ENCODE peak calls at places on chromosomes 4 and X, in seven cellular contexts. E is SK-N-SH, G is K562, T is HepG2, L is GM12878, O is GM12892, J is H1. K is an unnamed sample.

GRCh38 chr4:151948351-151949016 is 187.7 kb upstream of the GATB start:
- DNase-seq in E (no peak), L (no peak), T (no peak), O (no peak), G (no peak), J (no peak), K (no peak)

GRCh38 chr4:129532573-129532972 is 436.6 kb downstream of the C4orf33 start:
- DNase-seq in E (no peak), T (no peak), G (no peak), O (no peak), L (no peak), J (no peak), K (no peak)

GRCh38 chr4:87108142-87108546 is 112.3 kb downstream of the KLHL8 start:
- DNase-seq in T (no peak), E (peak), J (no peak), G (no peak), O (no peak), L (no peak), K (no peak)

GRCh38 chrX:154649864-154650510 is 3.4 kb downstream of the CTAG2 start:
- DNase-seq in L (no peak), E (no peak), G (no peak), O (no peak), T (no peak), J (no peak), K (no peak)

GRCh38 chr4:108155373-108155772 is 13.4 kb downstream of the LEF1 start:
- DNase-seq in T (no peak), J (no peak), G (no peak), O (no peak), L (no peak), E (no peak), K (no peak)

GRCh38 chrX:135389717-135390116 is 32.0 kb upstream of the SMIM10L2A start:
- DNase-seq in E (no peak), T (peak), O (no peak), G (no peak), L (no peak), J (peak), K (no peak)

GRCh38 chrX:53831662-53832635 is 145.4 kb upstream of the HUWE1 start:
- DNase-seq in J (no peak), L (peak), T (peak), E (peak), O (no peak), G (peak), K (peak)

GRCh38 chr4:105548483-105548882 is 3.9 kb upstream of the ARHGEF38 start:
- DNase-seq in T (no peak), G (no peak), O (no peak), L (no peak), E (no peak), J (no peak), K (no peak)

GRCh38 chrX:89053223-89053622 is 306.2 kb downstream of the CPXCR1 start:
- DNase-seq in G (no peak), L (no peak), O (no peak), J (no peak), T (no peak), E (no peak), K (no peak)

GRCh38 chrX:29466441-29466840 is 748.9 kb upstream of the MAGEB2 start:
- DNase-seq in E (no peak), L (no peak), T (no peak), J (no peak), O (no peak), G (no peak), K (no peak)

GRCh38 chrX:131821945-131822622 is 201.0 kb upstream of the STK26 start:
- DNase-seq in G (no peak), L (peak), T (no peak), O (no peak), J (no peak), E (peak), K (no peak)

GRCh38 chr4:38190717-38191178 is 230.6 kb downstream of the PTTG2 start:
- DNase-seq in J (no peak), T (no peak), O (no peak), E (peak), G (no peak), L (no peak), K (no peak)

GRCh38 chrX:19954707-19955106 is 36.2 kb downstream of the BCLAF3 start:
- DNase-seq in L (no peak), T (no peak), E (no peak), O (no peak), J (no peak), G (no peak), K (no peak)

GRCh38 chrX:55867254-55867653 is 149.7 kb downstream of the RRAGB start:
- DNase-seq in J (no peak), T (no peak), L (peak), E (no peak), G (no peak), O (no peak), K (no peak)

GRCh38 chrX:22194207-22194606 is 78.5 kb upstream of the CBLL2 start:
- DNase-seq in J (no peak), O (no peak), T (no peak), G (no peak), L (no peak), E (no peak), K (no peak)

GRCh38 chr4:159520074-159520473 is 417.2 kb downstream of the RAPGEF2 start:
- DNase-seq in L (no peak), J (no peak), E (no peak), O (no peak), T (no peak), G (no peak), K (no peak)

GRCh38 chr4:113256946-113257345 is 207.5 kb downstream of the ANK2 start:
- DNase-seq in J (no peak), T (no peak), L (no peak), E (no peak), O (no peak), G (no peak), K (no peak)

GRCh38 chrX:41684138-41684537 is 4.6 kb upstream of the GPR34 start:
- DNase-seq in L (no peak), O (no peak), G (no peak), J (no peak), E (no peak), T (no peak), K (no peak)

GRCh38 chrX:84709987-84710386 is 207.7 kb upstream of the HDX start:
- DNase-seq in E (no peak), O (no peak), T (no peak), L (no peak), J (no peak), G (no peak), K (no peak)

GRCh38 chr4:180148737-180149136 is 2094.5 kb upstream of the TENM3 start:
- DNase-seq in E (no peak), G (no peak), J (no peak), T (no peak), O (no peak), L (no peak), K (no peak)

GRCh38 chr4:14783011-14783877 is 219.0 kb upstream of the CPEB2 start:
- DNase-seq in L (peak), T (no peak), G (no peak), E (no peak), O (no peak), J (no peak), K (no peak)

GRCh38 chr4:6282247-6282646 is 12.6 kb downstream of the WFS1 start:
- DNase-seq in E (no peak), T (no peak), J (no peak), G (no peak), O (no peak), L (no peak), K (no peak)

GRCh38 chrX:149541521-149542047 is 772 bp downstream of the EOLA1 start:
- DNase-seq in L (no peak), E (no peak), O (no peak), G (peak), J (no peak), T (no peak), K (no peak)

GRCh38 chr4:2691313-2691712 is 64.8 kb downstream of the TNIP2 start:
- DNase-seq in L (no peak), J (no peak), G (no peak), E (no peak), O (no peak), T (no peak), K (no peak)

GRCh38 chrX:46642145-46642544 is 68.6 kb downstream of the CHST7 start:
- DNase-seq in T (peak), J (no peak), O (no peak), L (no peak), G (no peak), E (peak), K (no peak)

GRCh38 chr4:37882665-37883296 is 8.1 kb upstream of the TBC1D1 start:
- DNase-seq in J (no peak), O (no peak), E (no peak), L (no peak), T (no peak), G (no peak), K (no peak)

GRCh38 chr4:77123403-77123802 is 33.6 kb upstream of the CCNG2 start:
- DNase-seq in T (no peak), E (no peak), G (no peak), J (no peak), O (no peak), L (no peak), K (no peak)

GRCh38 chr4:29717658-29718057 is 1002.5 kb upstream of the PCDH7 start:
- DNase-seq in T (no peak), E (no peak), O (no peak), J (no peak), G (no peak), L (no peak), K (no peak)

GRCh38 chr4:151169223-151169622 is 69.8 kb downstream of the RPS3A start:
- DNase-seq in O (no peak), G (no peak), L (no peak), J (no peak), E (peak), T (no peak), K (no peak)

GRCh38 chr4:151865327-151865726 is 104.5 kb upstream of the GATB start:
- DNase-seq in O (no peak), E (peak), L (no peak), T (no peak), G (no peak), J (no peak), K (no peak)

GRCh38 chr4:6765703-6766102 is 16.8 kb upstream of the KIAA0232 start:
- DNase-seq in J (no peak), T (no peak), E (no peak), G (no peak), O (no peak), L (no peak), K (no peak)

GRCh38 chr4:128354205-128354821 is 66.7 kb upstream of the PGRMC2 start:
- DNase-seq in G (no peak), J (no peak), O (no peak), E (peak), L (no peak), T (peak), K (no peak)

GRCh38 chr4:121594796-121595526 is 101.8 kb downstream of the ANXA5 start:
- DNase-seq in G (no peak), E (no peak), O (no peak), L (no peak), T (no peak), J (no peak), K (no peak)

GRCh38 chrX:132409780-132410556 is 78.9 kb downstream of the MBNL3 start:
- DNase-seq in E (no peak), G (no peak), J (no peak), T (no peak), O (no peak), L (no peak), K (no peak)

GRCh38 chr4:8163026-8163425 is 4.4 kb upstream of the ABLIM2 start:
- DNase-seq in G (no peak), L (no peak), E (no peak), J (no peak), O (no peak), T (no peak), K (no peak)

GRCh38 chr4:7719354-7720174 is 220.1 kb downstream of the AFAP1 start:
- DNase-seq in L (no peak), G (peak), T (peak), J (peak), E (peak), O (peak), K (peak)

GRCh38 chr4:81789741-81790402 is 318.2 kb upstream of the RASGEF1B start:
- DNase-seq in L (no peak), T (no peak), O (no peak), J (no peak), G (no peak), E (no peak), K (no peak)

GRCh38 chrX:129512409-129512808 is 10.9 kb downstream of the SMARCA1 start:
- DNase-seq in E (no peak), O (no peak), G (no peak), J (no peak), T (no peak), L (no peak), K (no peak)

GRCh38 chrX:129511689-129512088 is 11.6 kb downstream of the SMARCA1 start:
- DNase-seq in L (no peak), T (peak), E (no peak), J (no peak), O (no peak), G (no peak), K (no peak)

GRCh38 chrX:129510331-129510730 is 13.0 kb downstream of the SMARCA1 start:
- DNase-seq in L (no peak), G (no peak), J (no peak), O (no peak), E (no peak), T (peak), K (no peak)
- TF ChIP-seq TAF1 in L (no peak), G (no peak), J (no peak), O (no peak), E (no peak), T (no peak), K (no peak)

DNA sequence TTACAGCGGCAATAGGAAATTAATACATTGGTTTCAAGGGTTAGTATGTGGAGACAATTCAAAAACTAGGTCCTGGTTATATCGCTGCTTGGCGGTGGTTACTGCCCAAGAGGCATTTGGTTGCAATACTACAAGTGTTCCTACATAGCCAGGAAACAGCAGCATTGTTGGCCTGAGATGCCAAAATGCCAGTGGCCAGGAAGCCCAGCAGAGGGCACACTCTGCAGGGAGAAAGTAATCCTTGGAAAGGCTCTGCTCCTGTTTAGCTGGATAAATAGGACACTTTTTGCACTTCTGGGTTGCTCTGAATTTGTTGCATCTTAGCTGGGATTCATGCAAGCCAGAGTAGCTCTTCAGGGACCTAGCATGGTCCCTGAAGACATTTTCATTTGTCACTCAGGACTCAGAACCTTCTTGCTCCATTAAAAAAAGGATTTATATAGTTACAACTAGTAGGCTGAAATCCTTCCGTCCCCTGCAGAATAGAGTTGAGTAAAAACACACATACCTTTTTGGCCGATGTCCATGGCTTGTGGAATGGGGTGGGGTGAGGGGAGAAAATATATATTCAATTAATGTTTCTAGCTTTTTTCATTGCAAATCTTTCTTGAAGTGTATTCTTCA is 8.1 kb upstream of the GPR119 start:
- DNase-seq in G (no peak), O (no peak), T (peak), J (peak), E (peak), L (no peak), K (no peak)
- TF ChIP-seq TAF1 in G (no peak), O (no peak), T (no peak), J (no peak), E (no peak), L (no peak), K (no peak)

GRCh38 chr4:24894846-24895245 is 18.0 kb downstream of the CCDC149 start:
- DNase-seq in T (no peak), G (no peak), L (no peak), J (no peak), E (no peak), O (no peak), K (no peak)

GRCh38 chr4:24896056-24896455 is 16.8 kb downstream of the CCDC149 start:
- DNase-seq in O (no peak), J (no peak), T (no peak), L (no peak), G (no peak), E (no peak), K (no peak)

GRCh38 chr4:24896977-24897376 is 15.9 kb downstream of the CCDC149 start:
- DNase-seq in T (no peak), G (no peak), L (no peak), O (no peak), E (no peak), J (no peak), K (no peak)

GRCh38 chr4:24894243-24894642 is 18.6 kb downstream of the CCDC149 start:
- DNase-seq in G (no peak), J (no peak), E (no peak), T (no peak), O (no peak), L (no peak), K (no peak)

DNA sequence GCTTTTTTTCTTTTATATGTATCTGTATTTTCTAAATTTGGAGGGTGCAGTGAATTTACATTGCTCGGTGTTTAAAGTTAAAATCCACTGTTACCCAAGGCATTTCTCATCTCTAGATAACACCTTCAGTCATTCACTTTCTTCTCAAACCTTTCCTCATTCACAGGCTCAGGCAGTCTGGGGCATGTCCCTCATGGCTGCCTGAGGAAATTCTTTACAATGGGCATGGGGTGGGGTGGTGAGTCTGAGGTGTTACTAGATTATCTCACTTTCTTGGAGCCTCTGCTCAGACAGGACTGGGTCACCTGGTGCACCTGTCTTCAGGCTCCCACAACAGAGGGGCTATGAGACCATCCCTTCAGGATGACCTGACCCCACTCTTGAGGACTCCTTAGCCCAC is 17.4 kb downstream of the CCDC149 start:
- DNase-seq in O (no peak), E (no peak), L (no peak), J (no peak), T (no peak), G (no peak), K (no peak)
- TF ChIP-seq TAF1 in O (no peak), E (no peak), L (no peak), J (no peak), T (no peak), G (no peak), K (no peak)

GRCh38 chr4:139873111-139873866 is 207.7 kb downstream of the MGST2 start:
- DNase-seq in E (no peak), J (no peak), O (no peak), T (no peak), G (no peak), L (no peak), K (no peak)
- TF ChIP-seq TAF1 in E (no peak), J (no peak), O (no peak), T (no peak), G (no peak), L (no peak), K (no peak)

GRCh38 chr4:124203613-124204284 is 508.8 kb downstream of the ANKRD50 start:
- DNase-seq in O (no peak), T (no peak), J (no peak), E (no peak), G (no peak), L (no peak), K (no peak)
- TF ChIP-seq TAF1 in O (no peak), T (no peak), J (no peak), E (no peak), G (no peak), L (no peak), K (no peak)

GRCh38 chr4:167021545-167022155 is 212.6 kb downstream of the SPOCK3 start:
- DNase-seq in J (peak), T (peak), L (peak), G (peak), O (no peak), E (peak), K (no peak)

GRCh38 chr4:167023359-167023925 is 210.9 kb downstream of the SPOCK3 start:
- DNase-seq in L (peak), G (no peak), J (no peak), T (no peak), O (no peak), E (no peak), K (no peak)

GRCh38 chr4:167028976-167029375 is 205.3 kb downstream of the SPOCK3 start:
- DNase-seq in L (no peak), O (no peak), T (no peak), J (no peak), G (no peak), E (no peak), K (no peak)

GRCh38 chr4:167020410-167020809 is 213.9 kb downstream of the SPOCK3 start:
- DNase-seq in G (no peak), T (peak), O (no peak), E (no peak), J (peak), L (no peak), K (no peak)

GRCh38 chr4:167025651-167026050 is 208.6 kb downstream of the SPOCK3 start:
- DNase-seq in E (no peak), T (peak), L (no peak), J (no peak), G (no peak), O (no peak), K (no peak)
- TF ChIP-seq TAF1 in E (no peak), T (no peak), L (no peak), J (no peak), G (no peak), O (no peak), K (no peak)

DNA sequence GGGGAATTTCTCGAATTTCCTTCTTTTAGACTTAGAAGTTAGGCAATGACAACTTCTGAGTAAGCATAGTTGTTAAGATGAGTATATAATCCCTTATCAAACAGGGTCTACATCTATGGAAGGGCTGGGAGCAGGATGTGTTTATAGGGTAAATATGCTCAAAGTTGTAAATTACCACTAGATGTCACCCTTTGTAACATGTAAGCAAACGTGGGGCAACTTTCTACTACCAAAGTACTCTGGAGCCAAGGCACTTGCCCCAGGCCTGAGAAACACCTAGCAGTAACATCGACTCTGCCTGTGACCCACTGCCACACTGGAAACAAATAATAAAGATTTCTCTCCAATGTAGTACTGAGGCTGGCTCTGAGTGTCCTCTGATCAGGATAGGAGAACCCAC is 444.6 kb downstream of the IQCM start:
- DNase-seq in G (no peak), O (no peak), E (peak), J (peak), L (no peak), T (peak), K (peak)
- TF ChIP-seq TAF1 in G (no peak), O (no peak), E (no peak), J (no peak), L (no peak), T (no peak), K (no peak)

DNA sequence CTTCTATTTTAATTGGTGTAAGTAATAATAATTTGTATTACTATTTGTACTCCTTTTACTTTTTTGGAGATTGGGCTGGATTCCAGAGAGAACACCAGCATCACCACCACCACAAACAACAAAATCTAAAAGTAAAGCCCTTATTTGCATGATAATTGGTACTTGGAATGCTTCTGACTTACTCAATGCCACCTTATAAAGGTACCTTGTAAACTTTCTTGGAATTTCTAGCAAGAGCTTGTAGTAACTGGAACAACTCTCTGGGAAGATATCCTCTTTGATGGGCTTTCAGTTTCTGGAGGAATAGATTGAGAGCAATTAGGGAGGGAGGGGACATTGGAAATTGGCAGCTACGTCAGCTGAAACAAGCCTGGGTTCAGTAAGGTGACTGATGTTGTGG is 20.2 kb upstream of the PITX2 start:
- DNase-seq in E (no peak), T (no peak), L (no peak), G (no peak), O (no peak), J (no peak), K (no peak)
- TF ChIP-seq TAF1 in E (no peak), T (no peak), L (no peak), G (no peak), O (no peak), J (no peak), K (no peak)

GRCh38 chr4:67885727-67886126 is 1.9 kb upstream of the TMPRSS11D start:
- DNase-seq in O (no peak), T (no peak), G (no peak), E (no peak), L (no peak), J (peak), K (no peak)
- TF ChIP-seq TAF1 in O (no peak), T (no peak), G (no peak), E (no peak), L (no peak), J (no peak), K (no peak)

K was measured in GM12891.